ENCODE peak calls at places on chromosome 1, in four cellular contexts. O is GM12878, G is K562, N is HL-60. B is an unnamed sample.

GRCh38 chr1:205495237-205495823 is 9.1 kb upstream of the CDK18 start:
- DNase-seq in O (no peak), G (peak), N (no peak), B (no peak)

GRCh38 chr1:47507140-47507539 is 69.3 kb downstream of the FOXD2 start:
- DNase-seq in O (no peak), G (no peak), N (no peak), B (no peak)

GRCh38 chr1:86841120-86841519 is 72.8 kb downstream of the SELENOF start:
- DNase-seq in O (no peak), G (no peak), N (no peak), B (no peak)

GRCh38 chr1:89394851-89395250 is 31.0 kb downstream of the GBP6 start:
- DNase-seq in O (no peak), G (no peak), N (no peak), B (no peak)

GRCh38 chr1:92577251-92577895 is 90.6 kb upstream of the GFI1 start:
- DNase-seq in O (no peak), G (no peak), N (no peak), B (no peak)

GRCh38 chr1:50108497-50109073 is at the start of gene ELAVL4:
- DNase-seq in O (no peak), G (peak), N (peak), B (no peak)

GRCh38 chr1:192861860-192862259 is 53.0 kb downstream of the RGS2 start:
- DNase-seq in O (no peak), G (no peak), N (no peak), B (no peak)

GRCh38 chr1:9904571-9904970 is 5.5 kb downstream of the CTNNBIP1 start:
- DNase-seq in O (no peak), G (no peak), N (no peak), B (no peak)

GRCh38 chr1:67570473-67571143 is 114.4 kb upstream of the GADD45A start:
- DNase-seq in O (no peak), G (peak), N (no peak), B (no peak)

GRCh38 chr1:8281843-8282509 is 35.9 kb upstream of the SLC45A1 start:
- DNase-seq in O (no peak), G (no peak), N (no peak), B (no peak)

GRCh38 chr1:201275266-201275666 is 8.0 kb upstream of the PKP1 start:
- DNase-seq in O (no peak), G (no peak), N (no peak), B (no peak)

GRCh38 chr1:230047114-230047865 is 19.7 kb upstream of the GALNT2 start:
- DNase-seq in O (no peak), G (peak), N (no peak), B (no peak)

GRCh38 chr1:28062806-28063205 is 25.6 kb downstream of the EYA3 start:
- DNase-seq in O (no peak), G (no peak), N (peak), B (no peak)

GRCh38 chr1:186574951-186575747 is 105.1 kb downstream of the PTGS2 start:
- DNase-seq in O (no peak), G (no peak), N (no peak), B (no peak)

GRCh38 chr1:12301518-12302237 is 71.8 kb downstream of the VPS13D start:
- DNase-seq in O (no peak), G (no peak), N (no peak), B (no peak)

GRCh38 chr1:44803062-44803311 is 2.8 kb downstream of the PLK3 start:
- DNase-seq in O (no peak), G (no peak), N (no peak), B (no peak)

GRCh38 chr1:31064685-31065309 is 720 bp downstream of the PUM1 start:
- DNase-seq in O (no peak), G (peak), N (peak), B (peak)

GRCh38 chr1:231124746-231125145 is 37.1 kb upstream of the TRIM67 start:
- DNase-seq in O (no peak), G (no peak), N (no peak), B (no peak)

GRCh38 chr1:19427087-19427781 is 58.1 kb downstream of the CAPZB start:
- DNase-seq in O (no peak), G (no peak), N (no peak), B (no peak)
- TF ChIP-seq POLR2AphosphoS5 in O (no peak), G (no peak), N (no peak), B (no peak)

GRCh38 chr1:207646891-207647290 is 2.0 kb downstream of the CR1L start:
- DNase-seq in O (no peak), G (no peak), N (no peak), B (no peak)

GRCh38 chr1:207644479-207644851 is 468 bp upstream of the CR1L start:
- DNase-seq in O (no peak), G (no peak), N (no peak), B (no peak)

GRCh38 chr1:207645632-207646081 is 724 bp downstream of the CR1L start:
- DNase-seq in O (no peak), G (peak), N (no peak), B (no peak)

GRCh38 chr1:207647966-207648906 is 3.3 kb downstream of the CR1L start:
- DNase-seq in O (no peak), G (peak), N (no peak), B (no peak)

GRCh38 chr1:207644852-207645631 is at the start of gene CR1L:
- DNase-seq in O (no peak), G (peak), N (peak), B (peak)
- TF ChIP-seq SPI1 in O (no peak), G (peak), N (no peak), B (no peak)

GRCh38 chr1:2195785-2196184 is 1.2 kb upstream of the FAAP20 start:
- DNase-seq in O (no peak), G (no peak), N (no peak), B (no peak)

GRCh38 chr1:2193514-2194251 is 889 bp downstream of the FAAP20 start:
- DNase-seq in O (no peak), G (peak), N (no peak), B (no peak)

GRCh38 chr1:2194898-2195673 is 514 bp upstream of the FAAP20 start:
- DNase-seq in O (peak), G (peak), N (peak), B (peak)

GRCh38 chr1:2192031-2192995 is 2.3 kb downstream of the FAAP20 start:
- DNase-seq in O (no peak), G (no peak), N (no peak), B (no peak)

GRCh38 chr1:2194319-2194897 is at the start of gene FAAP20:
- DNase-seq in O (no peak), G (peak), N (no peak), B (peak)
- TF ChIP-seq POLR2AphosphoS5 in O (no peak), G (no peak), N (no peak), B (no peak)

DNA sequence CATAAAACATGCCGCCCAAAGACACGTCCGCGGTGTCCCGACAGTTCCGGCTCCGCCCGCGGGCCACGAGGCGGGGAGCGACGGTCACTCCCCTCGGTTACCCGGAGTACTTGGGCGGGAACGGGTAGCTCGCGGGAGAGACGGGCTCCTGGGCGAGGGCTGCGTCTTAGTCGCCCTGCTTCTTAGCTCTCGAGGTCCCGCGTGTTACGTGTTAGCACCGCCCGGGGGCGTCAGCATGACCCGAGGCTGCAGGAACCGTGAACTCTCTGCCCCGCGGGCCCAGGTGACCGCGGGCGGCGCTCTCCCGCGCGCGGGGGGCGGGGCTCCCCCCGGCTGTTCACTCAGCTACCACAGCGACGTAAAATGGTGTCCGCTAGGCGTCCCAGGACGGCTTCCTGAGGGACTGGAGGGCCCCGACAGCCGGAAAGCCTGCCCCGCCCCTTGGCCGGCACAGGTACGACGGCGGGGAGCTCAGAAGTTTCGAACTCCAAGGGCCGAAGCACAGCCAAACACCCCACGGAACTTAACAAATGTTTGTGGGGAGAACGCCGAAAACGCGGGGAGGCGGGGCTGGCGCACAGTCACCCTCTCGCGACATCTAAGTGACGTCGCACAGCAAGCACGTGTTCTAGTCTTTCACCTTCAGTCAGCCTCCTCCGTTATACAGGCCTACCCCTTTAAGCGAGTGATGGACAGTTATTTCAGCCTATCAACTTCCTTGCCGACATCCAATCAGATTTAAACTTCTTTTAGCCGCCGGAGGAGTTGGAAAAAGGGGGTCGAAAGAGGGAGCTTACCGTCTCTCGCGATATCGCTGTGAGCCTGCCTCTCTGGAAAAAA is 757 bp upstream of the RBM15 start:
- DNase-seq in O (peak), G (peak), N (peak), B (peak)
- TF ChIP-seq SPI1 in O (peak), G (no peak), N (no peak), B (no peak)

GRCh38 chr1:168465942-168466702 is 77.7 kb downstream of the XCL2 start:
- DNase-seq in O (peak), G (peak), N (peak), B (no peak)
- TF ChIP-seq POLR2AphosphoS5 in O (no peak), G (peak), N (no peak), B (no peak)

GRCh38 chr1:57024855-57025254 is 59.0 kb upstream of the C8B start:
- DNase-seq in O (no peak), G (no peak), N (no peak), B (no peak)
- TF ChIP-seq SPI1 in O (no peak), G (no peak), N (no peak), B (no peak)

B was measured in GM12891.